ENCODE peak calls at places on chromosomes 13 and 19, in eight cellular contexts. R, G, P, J, X, Z, L and W are unnamed samples.

GRCh38 chr19:7520131-7521051 is 2.0 kb upstream of the MCOLN1 start:
- DNase-seq in R (no peak), G (no peak), P (no peak), J (no peak), X (no peak), Z (no peak), L (no peak), W (no peak)

GRCh38 chr13:39374741-39375189 is 228.2 kb downstream of the LHFPL6 start:
- DNase-seq in R (no peak), G (no peak), P (no peak), J (no peak), X (no peak), Z (no peak), L (no peak), W (no peak)

GRCh38 chr19:1282588-1283206 is 3.0 kb upstream of the EFNA2 start:
- DNase-seq in R (no peak), G (no peak), P (no peak), J (no peak), X (no peak), Z (no peak), L (no peak), W (no peak)

GRCh38 chr13:108919036-108919907 is 289.9 kb downstream of the MYO16 start:
- DNase-seq in R (no peak), G (peak; percentile 66), P (no peak), J (no peak), X (no peak), Z (no peak), L (peak; percentile 26), W (peak; percentile 23)

GRCh38 chr13:77800219-77800618 is 102.7 kb downstream of the SLAIN1 start:
- DNase-seq in R (no peak), G (no peak), P (peak; percentile 80), J (no peak), X (no peak), Z (no peak), L (no peak), W (no peak)

GRCh38 chr13:97439196-97439595 is 5.2 kb downstream of the RAP2A start:
- DNase-seq in R (no peak), G (peak; percentile 64), P (no peak), J (no peak), X (no peak), Z (no peak), L (no peak), W (no peak)

GRCh38 chr19:17468302-17469091 is 1.8 kb upstream of the SLC27A1 start:
- DNase-seq in R (peak; percentile 41), G (peak; percentile 26), P (peak; percentile 47), J (no peak), X (no peak), Z (no peak), L (no peak), W (no peak)

GRCh38 chr19:39927076-39927475 is 7.4 kb downstream of the FCGBP start:
- DNase-seq in R (no peak), G (no peak), P (no peak), J (no peak), X (no peak), Z (no peak), L (no peak), W (no peak)

GRCh38 chr19:8611890-8612806 is 1.6 kb upstream of the ADAMTS10 start:
- DNase-seq in R (no peak), G (peak; percentile 77), P (peak; percentile 90), J (no peak), X (peak; percentile 37), Z (no peak), L (peak; percentile 66), W (peak; percentile 96)

GRCh38 chr13:44313674-44314073 is 60.0 kb upstream of the SERP2 start:
- DNase-seq in R (no peak), G (peak; percentile 63), P (peak; percentile 82), J (no peak), X (no peak), Z (no peak), L (peak; percentile 91), W (peak; percentile 86)

GRCh38 chr13:105442941-105443340 is 1092.5 kb downstream of the EFNB2 start:
- DNase-seq in R (no peak), G (peak; percentile 99), P (peak; percentile 85), J (no peak), X (peak; percentile 72), Z (no peak), L (peak; percentile 100), W (peak; percentile 99)

DNA sequence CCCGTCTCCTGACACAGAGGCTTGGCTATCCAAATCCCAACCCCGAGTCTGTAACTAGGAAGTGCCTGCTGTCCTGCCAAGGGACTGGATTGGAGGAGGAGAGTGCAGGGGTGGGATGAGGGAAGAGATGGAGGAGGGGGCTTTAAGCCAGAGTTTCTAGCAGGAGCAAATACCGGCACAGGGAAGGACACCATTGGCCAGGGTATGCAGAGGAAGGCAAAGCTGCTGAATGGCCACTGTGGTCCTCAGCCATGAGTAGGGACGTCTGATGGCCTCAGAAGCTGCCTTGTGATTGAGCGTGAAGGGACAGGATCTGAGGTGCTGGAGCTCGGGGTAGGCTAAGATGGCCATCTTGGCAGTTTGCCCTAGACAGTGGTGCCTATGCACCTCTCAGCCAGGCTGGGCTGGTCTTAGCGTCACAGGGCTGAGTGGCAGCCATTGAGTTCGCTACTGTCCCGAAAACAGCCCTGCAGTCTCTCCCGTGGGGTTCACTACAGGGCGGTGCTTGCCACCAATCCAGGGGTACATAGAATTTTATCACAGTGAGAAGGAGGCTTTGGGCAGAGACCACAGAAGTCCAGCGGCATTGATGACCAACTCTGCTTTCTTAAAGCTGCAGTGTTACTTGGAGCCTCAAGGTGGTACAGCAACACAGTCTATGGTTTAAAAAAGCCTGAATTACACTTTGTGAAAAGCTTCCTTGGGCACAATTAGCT is 61.8 kb downstream of the AKAP11 start:
- DNase-seq in R (peak; percentile 62), G (peak; percentile 84), P (peak; percentile 71), J (no peak), X (peak; percentile 43), Z (peak; percentile 49), L (peak; percentile 22), W (peak; percentile 67)
- TF ChIP-seq CTCF in R (peak; percentile 64), G (peak; percentile 87), P (peak; percentile 82), J (peak; percentile 38), X (peak; percentile 57), Z (peak; percentile 68), L (peak; percentile 31), W (peak; percentile 79)

GRCh38 chr19:55382013-55382412 is 2.1 kb downstream of the TMEM238 start:
- DNase-seq in R (no peak), G (no peak), P (no peak), J (no peak), X (no peak), Z (no peak), L (no peak), W (no peak)

GRCh38 chr19:55382522-55383054 is 1.5 kb downstream of the TMEM238 start:
- DNase-seq in R (no peak), G (no peak), P (no peak), J (no peak), X (no peak), Z (no peak), L (no peak), W (no peak)

GRCh38 chr19:55383789-55384575 is at the start of gene TMEM238:
- DNase-seq in R (peak; percentile 88), G (peak; percentile 80), P (peak; percentile 56), J (no peak), X (peak; percentile 86), Z (peak; percentile 81), L (peak; percentile 70), W (peak; percentile 68)

GRCh38 chr19:55384576-55385235 is 614 bp upstream of the TMEM238 start:
- DNase-seq in R (no peak), G (no peak), P (no peak), J (no peak), X (no peak), Z (no peak), L (no peak), W (no peak)

DNA sequence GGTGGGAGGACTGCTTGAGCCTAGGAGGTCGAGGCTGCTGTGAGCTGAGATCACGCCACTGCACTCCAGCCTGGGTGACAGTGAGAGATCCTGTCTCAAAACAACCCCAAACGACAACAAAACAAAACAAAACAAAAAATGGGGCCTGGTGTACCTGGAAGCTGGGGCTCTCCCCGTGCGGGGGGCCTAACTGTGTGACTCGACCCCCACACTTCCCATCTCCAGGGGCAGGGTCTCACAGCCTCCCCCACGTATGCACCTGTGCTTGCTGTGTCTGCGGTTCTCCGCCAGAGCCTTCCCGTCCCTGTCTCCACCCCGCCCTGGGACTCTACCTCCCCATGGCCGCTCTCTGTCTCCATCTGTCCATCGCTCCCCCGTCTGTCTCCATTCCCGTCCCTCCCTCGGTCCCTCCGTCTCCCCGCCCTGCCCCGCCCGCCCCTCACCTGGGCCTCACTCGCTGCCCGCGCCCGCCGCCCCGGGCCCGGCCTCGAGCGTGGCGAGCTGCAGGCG is 758 bp downstream of the TMEM238 start:
- DNase-seq in R (no peak), G (no peak), P (no peak), J (no peak), X (no peak), Z (no peak), L (no peak), W (no peak)
- H3K4me3 ChIP-seq in R (peak overlapping the region; percentile 34), G (peak overlapping the region; percentile 46), P (peak overlapping the region; percentile 48), J (peak overlapping the region; percentile 10), X (peak overlapping the region; percentile 1), Z (peak overlapping the region; percentile 22), L (peak overlapping the region; percentile 27), W (peak overlapping the region; percentile 40)

GRCh38 chr13:74290324-74290773 is 156.1 kb upstream of the KLF12 start:
- DNase-seq in R (peak; percentile 52), G (peak; percentile 98), P (peak; percentile 94), J (no peak), X (peak; percentile 54), Z (peak; percentile 87), L (peak; percentile 79), W (peak; percentile 96)

GRCh38 chr13:74289130-74289529 is 154.9 kb upstream of the KLF12 start:
- DNase-seq in R (no peak), G (no peak), P (no peak), J (no peak), X (no peak), Z (no peak), L (no peak), W (no peak)

GRCh38 chr13:74288361-74288911 is 154.2 kb upstream of the KLF12 start:
- DNase-seq in R (peak; percentile 13), G (no peak), P (no peak), J (no peak), X (peak; percentile 46), Z (peak; percentile 39), L (no peak), W (peak; percentile 31)

GRCh38 chr13:74289861-74290260 is 155.7 kb upstream of the KLF12 start:
- DNase-seq in R (no peak), G (no peak), P (no peak), J (no peak), X (no peak), Z (no peak), L (no peak), W (no peak)

DNA sequence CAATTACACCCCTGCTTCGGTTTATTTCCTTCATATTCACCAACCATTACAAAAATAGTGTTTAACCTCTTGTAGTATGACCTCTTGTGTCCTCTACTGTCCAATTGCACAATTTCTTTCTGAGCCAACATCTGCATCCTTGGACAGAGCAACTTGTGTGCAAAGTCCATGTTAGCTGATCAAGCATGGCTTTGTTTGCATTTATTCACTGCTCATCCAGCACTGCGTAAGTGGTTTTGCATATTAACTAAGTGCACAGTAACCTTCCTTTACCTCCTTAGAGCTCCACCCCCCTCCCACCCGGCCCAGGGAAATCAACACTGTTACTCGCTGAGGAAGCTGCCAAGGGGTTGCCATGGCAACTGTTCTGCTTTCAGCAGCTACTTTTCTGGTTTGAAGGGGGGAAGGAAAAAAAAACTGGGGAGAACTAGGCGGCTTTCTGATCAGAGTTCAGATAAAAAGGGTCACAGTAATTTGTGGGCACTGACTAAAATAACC is 153.5 kb upstream of the KLF12 start:
- DNase-seq in R (peak; percentile 94), G (peak; percentile 85), P (peak; percentile 61), J (peak; percentile 45), X (peak; percentile 89), Z (peak; percentile 67), L (peak; percentile 64), W (peak; percentile 83)
- TF ChIP-seq CTCF in R (no peak), G (no peak), P (no peak), J (no peak), X (no peak), Z (no peak), L (no peak), W (no peak)

GRCh38 chr13:80307401-80307987 is 33.4 kb downstream of the SPRY2 start:
- DNase-seq in R (no peak), G (no peak), P (peak; percentile 40), J (no peak), X (no peak), Z (no peak), L (no peak), W (no peak)
- H3K4me3 ChIP-seq in R (no peak overlapping the region), G (no peak overlapping the region), P (peak overlapping the region; percentile 26), J (no peak overlapping the region), X (no peak overlapping the region), Z (no peak overlapping the region), L (no peak overlapping the region), W (no peak overlapping the region)